ENCODE peak calls at places on chromosomes 6 and 20, in four cellular contexts. I is activated naive CD8-positive, alpha-beta T cell treated with anti-CD3 and anti-CD28 coated beads, Interleukin-2, amount 10 ng/mL, durations not matched to agents 7 days and 5 days; D is AML-193; L is endothelial cell. P is an unnamed sample.

GRCh38 chr6:131787955-131788712 is 19.7 kb upstream of the ENPP1 start:
- DNase-seq in L (no peak), D (no peak), I (no peak), P (peak; percentile 22)

GRCh38 chr6:27651371-27651732 is 178.4 kb upstream of the ZNF184 start:
- DNase-seq in D (no peak), L (peak; percentile 22), I (no peak), P (peak; percentile 31)

GRCh38 chr6:87828044-87828443 is 126.0 kb upstream of the AKIRIN2 start:
- DNase-seq in L (no peak), I (no peak), D (no peak), P (no peak)

GRCh38 chr6:132198896-132199295 is 202.4 kb downstream of the MOXD1 start:
- DNase-seq in D (no peak), I (no peak), L (no peak), P (peak; percentile 72)

GRCh38 chr6:72826033-72826432 is 204.2 kb downstream of the KCNQ5 start:
- DNase-seq in L (no peak), D (no peak), I (no peak), P (no peak)

GRCh38 chr6:32868257-32868788 is 14.3 kb downstream of the PSMB9 start:
- DNase-seq in D (peak; percentile 77), L (peak; percentile 73), I (peak; percentile 81), P (peak; percentile 86)

GRCh38 chr20:57395111-57395959 is 4.1 kb downstream of the RBM38 start:
- DNase-seq in D (no peak), I (no peak), L (peak; percentile 32), P (peak; percentile 95)

GRCh38 chr6:165849539-165850430 is 186.7 kb upstream of the PDE10A start:
- DNase-seq in I (no peak), D (no peak), L (no peak), P (no peak)

GRCh38 chr20:23918101-23918862 is 38.7 kb upstream of the CST5 start:
- DNase-seq in I (no peak), L (no peak), D (no peak), P (no peak)

GRCh38 chr20:44097521-44098255 is 89.3 kb downstream of the JPH2 start:
- DNase-seq in I (no peak), L (no peak), D (no peak), P (no peak)

GRCh38 chr6:73309784-73310502 is 44.1 kb downstream of the DPPA5 start:
- DNase-seq in I (peak; percentile 68), L (peak; percentile 63), D (no peak), P (peak; percentile 84)

GRCh38 chr6:355809-356208 is 35.7 kb upstream of the IRF4 start:
- DNase-seq in L (no peak), I (no peak), D (no peak), P (no peak)

GRCh38 chr6:3727036-3727435 is 24.5 kb downstream of the PXDC1 start:
- DNase-seq in I (no peak), D (no peak), L (no peak), P (no peak)

GRCh38 chr6:65126667-65127066 is 580.4 kb downstream of the EYS start:
- DNase-seq in L (no peak), I (no peak), D (no peak), P (no peak)

GRCh38 chr6:16334671-16335070 is 96.3 kb downstream of the GMPR start:
- DNase-seq in L (no peak), I (no peak), D (peak; percentile 55), P (peak; percentile 32)

GRCh38 chr20:58542411-58543095 is 27.4 kb upstream of the APCDD1L start:
- DNase-seq in L (no peak), D (no peak), I (no peak), P (no peak)

GRCh38 chr6:169019727-169020491 is 233.7 kb downstream of the THBS2 start:
- DNase-seq in I (no peak), L (no peak), D (no peak), P (no peak)

GRCh38 chr6:134119481-134119880 is 67.1 kb upstream of the SLC2A12 start:
- DNase-seq in I (no peak), L (no peak), D (no peak), P (no peak)

GRCh38 chr6:1382883-1383728 is 6.3 kb upstream of the FOXF2 start:
- DNase-seq in I (peak; percentile 42), L (peak; percentile 31), D (no peak), P (peak; percentile 18)

GRCh38 chr6:5059036-5059896 is 25.9 kb upstream of the PPP1R3G start:
- DNase-seq in L (no peak), D (no peak), I (no peak), P (no peak)

GRCh38 chr6:133631421-133631820 is 257.5 kb upstream of the TCF21 start:
- DNase-seq in L (no peak), D (no peak), I (no peak), P (peak; percentile 79)

GRCh38 chr20:53927990-53928389 is 142.4 kb downstream of the BCAS1 start:
- DNase-seq in D (no peak), L (no peak), I (no peak), P (no peak)

GRCh38 chr20:50848846-50849673 is 54.2 kb downstream of the BCAS4 start:
- DNase-seq in D (no peak), I (no peak), L (no peak), P (peak; percentile 15)

GRCh38 chr6:12403946-12404647 is 113.9 kb downstream of the EDN1 start:
- DNase-seq in L (no peak), D (no peak), I (no peak), P (no peak)

GRCh38 chr6:63389191-63389844 is 69.5 kb upstream of the LGSN start:
- DNase-seq in D (no peak), L (no peak), I (no peak), P (no peak)

GRCh38 chr6:114253431-114253830 is 89.4 kb downstream of the HS3ST5 start:
- DNase-seq in D (no peak), I (no peak), L (no peak), P (no peak)

GRCh38 chr6:132100388-132100990 is 149.3 kb upstream of the CCN2 start:
- DNase-seq in D (no peak), I (no peak), L (no peak), P (no peak)

GRCh38 chr20:26163890-26164289 is 467.2 kb upstream of the ZNF337 start:
- DNase-seq in I (no peak), L (no peak), D (no peak), P (peak; percentile 82)

GRCh38 chr6:70312165-70312564 is 9.3 kb upstream of the COL9A1 start:
- DNase-seq in D (no peak), I (no peak), L (no peak), P (peak; percentile 96)

GRCh38 chr6:63941747-63942470 is 306.3 kb downstream of the PHF3 start:
- DNase-seq in I (no peak), D (no peak), L (peak; percentile 6), P (no peak)